ENCODE peak calls at places on chromosomes 16 and 17, in eight cellular contexts. Z, T, C, G, N, I, Q and J are unnamed samples.

GRCh38 chr16:65445313-65446260 is 323.7 kb upstream of the CDH11 start:
- DNase-seq in T (no peak), Q (no peak), C (no peak), I (no peak), G (no peak), Z (no peak), N (no peak), J (no peak)

GRCh38 chr17:27635275-27635823 is 4.4 kb downstream of the LGALS9 start:
- DNase-seq in Z (no peak), N (no peak), Q (no peak), T (no peak), C (no peak), G (no peak), I (no peak), J (peak; percentile 28)

GRCh38 chr17:15261063-15261817 is 3.9 kb downstream of the PMP22 start:
- DNase-seq in I (peak; percentile 61), Q (peak; percentile 27), G (no peak), Z (no peak), N (peak; percentile 36), C (peak; percentile 77), T (peak; percentile 87), J (peak; percentile 48)

GRCh38 chr17:39939588-39940419 is 12.3 kb downstream of the LRRC3C start:
- DNase-seq in I (no peak), N (no peak), T (peak; percentile 66), C (no peak), G (no peak), Z (no peak), Q (no peak), J (no peak)

GRCh38 chr16:17412221-17412620 is 58.5 kb downstream of the XYLT1 start:
- DNase-seq in G (no peak), Z (no peak), N (no peak), T (no peak), I (no peak), C (no peak), Q (no peak), J (no peak)

GRCh38 chr17:31130286-31131224 is 35.8 kb downstream of the NF1 start:
- DNase-seq in G (no peak), C (no peak), Z (no peak), T (no peak), I (no peak), N (no peak), Q (no peak), J (no peak)

GRCh38 chr17:10697092-10698081 is at the start of the genes ADPRM and SCO1:
- DNase-seq in I (peak; percentile 91), T (peak; percentile 88), C (peak; percentile 96), Z (peak; percentile 80), Q (peak; percentile 92), N (peak; percentile 95), G (peak; percentile 93), J (peak; percentile 93)

GRCh38 chr17:66834919-66835454 is at the start of gene CACNG5:
- DNase-seq in T (peak; percentile 57), Z (no peak), C (no peak), N (no peak), I (no peak), Q (no peak), G (no peak), J (no peak)

GRCh38 chr17:37392024-37392590 is 14.5 kb downstream of the ACACA start:
- DNase-seq in C (no peak), Z (no peak), T (no peak), Q (no peak), N (no peak), I (no peak), G (no peak), J (no peak)

GRCh38 chr16:84785843-84786538 is 33.8 kb upstream of the CRISPLD2 start:
- DNase-seq in Z (no peak), Q (peak; percentile 34), G (no peak), N (peak; percentile 91), C (no peak), I (no peak), T (no peak), J (peak; percentile 9)

GRCh38 chr17:76235883-76236282 is 4.4 kb downstream of the RNF157 start:
- DNase-seq in G (no peak), T (no peak), N (no peak), C (no peak), Q (no peak), Z (no peak), I (no peak), J (no peak)

GRCh38 chr17:76236603-76237002 is 3.7 kb downstream of the RNF157 start:
- DNase-seq in I (no peak), Z (no peak), C (no peak), Q (no peak), G (no peak), T (no peak), N (no peak), J (no peak)

GRCh38 chr17:76234354-76234679 is 6.0 kb downstream of the RNF157 start:
- DNase-seq in Q (no peak), G (no peak), T (no peak), I (no peak), C (no peak), Z (no peak), N (no peak), J (no peak)

GRCh38 chr17:76232342-76232741 is 8.0 kb downstream of the RNF157 start:
- DNase-seq in C (no peak), I (no peak), Q (no peak), N (no peak), Z (no peak), G (no peak), T (no peak), J (no peak)

DNA sequence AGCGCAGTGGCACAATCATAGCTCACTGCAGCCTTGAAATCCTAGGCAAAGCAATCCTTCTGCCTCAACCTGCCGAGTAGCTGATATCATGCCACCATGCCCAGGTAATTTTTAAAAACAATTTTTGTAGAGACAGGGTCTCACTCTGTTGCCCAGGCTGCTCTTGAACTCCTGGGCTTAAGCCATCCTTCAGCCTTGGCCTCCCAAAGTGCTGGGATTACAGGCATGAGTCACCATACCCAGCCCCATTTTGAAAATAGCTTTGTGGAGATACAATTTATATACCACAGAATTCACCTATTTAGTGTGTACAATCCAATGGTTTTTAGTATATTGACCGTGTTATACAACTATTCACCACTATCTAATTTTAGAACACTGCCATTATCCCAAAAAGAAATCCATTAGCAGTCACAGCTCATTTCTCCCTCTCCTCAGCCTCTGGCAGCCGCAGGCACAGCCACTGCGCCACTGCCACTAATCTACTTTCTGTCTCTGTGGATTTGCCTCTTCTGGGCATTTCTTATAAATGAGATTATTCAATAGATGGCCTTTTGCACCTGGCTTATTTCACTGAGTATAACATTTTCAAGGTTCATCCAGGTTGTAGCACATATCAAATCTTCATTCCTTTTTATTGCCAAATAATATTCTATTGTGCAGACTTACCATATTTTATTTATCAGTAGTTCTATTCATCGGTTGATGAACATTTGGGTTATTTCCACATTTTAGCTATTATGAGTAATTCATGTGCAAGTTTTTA is 6.5 kb downstream of the RNF157 start:
- DNase-seq in C (no peak), Q (no peak), T (no peak), I (no peak), N (no peak), G (no peak), Z (no peak), J (no peak)
- TF ChIP-seq POLR2A in C (no peak), Q (no peak), T (no peak), I (no peak), N (no peak), G (no peak), Z (no peak), J (no peak)

GRCh38 chr16:75176926-75177325 is 28.6 kb downstream of the ZFP1 start:
- DNase-seq in Q (no peak), Z (no peak), N (no peak), I (no peak), C (no peak), T (no peak), G (no peak), J (no peak)

GRCh38 chr16:75172578-75172977 is 24.3 kb downstream of the ZFP1 start:
- DNase-seq in G (no peak), Z (no peak), Q (no peak), C (no peak), N (no peak), I (no peak), T (no peak), J (no peak)

GRCh38 chr16:75179208-75179607 is 27.8 kb downstream of the CTRB2 start:
- DNase-seq in Q (no peak), N (no peak), G (no peak), T (no peak), Z (no peak), C (no peak), I (no peak), J (no peak)

GRCh38 chr16:75169899-75170405 is 21.6 kb downstream of the ZFP1 start:
- DNase-seq in C (no peak), T (no peak), Q (no peak), Z (no peak), G (no peak), I (no peak), N (no peak), J (no peak)

GRCh38 chr16:75175074-75175473 is 26.8 kb downstream of the ZFP1 start:
- DNase-seq in T (no peak), C (no peak), N (no peak), Q (no peak), I (no peak), G (no peak), Z (no peak), J (no peak)
- H3K9me3 ChIP-seq in T (peaks cover 87% of the 10 kb centered on the region), C (peaks cover 12% of the 10 kb centered on the region), N (peaks cover 74% of the 10 kb centered on the region), Q (peaks cover 63% of the 10 kb centered on the region), I (peaks cover 6% of the 10 kb centered on the region), G (no peaks in the 10 kb centered on the region), Z (peaks cover 39% of the 10 kb centered on the region), J (peaks cover 18% of the 10 kb centered on the region)

DNA sequence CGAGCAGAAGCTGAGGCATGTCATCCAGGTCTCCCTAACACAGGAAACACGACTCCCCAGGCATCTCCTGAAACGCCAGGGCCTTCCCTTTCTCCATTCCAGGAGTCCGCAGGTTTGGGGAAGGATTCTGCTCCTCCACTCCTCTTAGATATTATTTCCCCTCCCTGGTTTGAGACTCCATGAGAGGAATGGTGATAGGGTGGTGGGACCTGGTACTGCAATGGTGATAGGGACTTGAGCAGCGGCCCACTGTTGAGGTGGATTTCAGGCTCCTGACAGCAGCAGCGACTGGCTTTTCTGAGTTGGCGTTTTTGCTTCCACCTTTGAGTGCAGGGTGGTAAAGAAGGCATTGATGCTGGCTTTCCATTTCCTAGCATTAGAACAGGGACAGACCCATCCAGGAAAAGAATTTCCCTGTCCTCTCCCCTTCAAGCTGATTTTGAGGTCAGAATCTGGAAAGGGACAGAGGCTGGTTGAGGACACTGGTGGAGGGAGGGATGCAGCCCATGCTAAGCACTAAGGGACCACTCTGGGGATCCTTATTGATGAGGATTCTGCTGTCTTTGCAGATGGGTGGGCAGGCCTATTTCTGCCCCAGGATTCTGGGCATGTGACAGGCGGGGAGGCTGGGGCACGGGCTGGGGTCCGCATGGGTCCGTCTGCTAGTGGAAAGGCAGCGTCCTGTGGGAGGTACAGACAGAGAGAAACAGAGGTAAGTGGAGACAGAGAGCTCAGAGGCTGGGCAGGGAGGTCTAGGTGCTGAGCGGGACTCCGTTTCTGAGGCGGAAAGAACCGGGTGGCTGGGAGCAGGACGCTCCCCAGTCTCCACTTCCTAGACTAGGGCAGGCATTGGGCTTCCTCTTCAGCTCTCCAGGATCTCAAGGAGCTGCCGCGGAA is 1.3 kb upstream of the TBX4 start:
- DNase-seq in C (no peak), Z (no peak), Q (no peak), T (no peak), N (no peak), G (no peak), I (no peak), J (no peak)
- TF ChIP-seq CTCF in C (no peak), Z (no peak), Q (no peak), T (no peak), N (no peak), G (no peak), I (no peak), J (no peak)

GRCh38 chr17:81415681-81416080 is 20.4 kb downstream of the BAHCC1 start:
- DNase-seq in I (no peak), Q (no peak), Z (no peak), C (no peak), N (no peak), G (no peak), T (no peak), J (no peak)
- TF ChIP-seq POLR2A in I (no peak), Q (no peak), Z (no peak), C (no peak), N (no peak), G (no peak), T (no peak), J (no peak)